ENCODE peak calls at places on chromosomes 2 and 18, in five cellular contexts. T is stimulated activated CD4-positive, alpha-beta T cell treated with anti-CD3 and anti-CD28 coated beads, TNF-alpha, amount 100 ng/mL, for 1 hour; Z is DMS 273 treated with DMSO at 0.1 percent for 48 hours; M is fibroblast of lung; K is activated gamma-delta T cell treated with Interleukin-2 at 50 U/mL for 16 hours. A is an unnamed sample.

GRCh38 chr2:16400127-16400623 is 265.5 kb downstream of the CYRIA start:
- DNase-seq in M (no peak), K (no peak), Z (no peak), T (no peak), A (peak)

GRCh38 chr2:99701503-99701902 is 211.7 kb upstream of the REV1 start:
- DNase-seq in T (no peak), K (no peak), Z (no peak), M (no peak), A (no peak)

GRCh38 chr2:4507706-4508105 is 804.3 kb downstream of the DCDC2C start:
- DNase-seq in T (no peak), Z (no peak), K (no peak), M (no peak), A (no peak)

GRCh38 chr2:30688956-30689401 is 118.3 kb downstream of the CAPN13 start:
- DNase-seq in T (no peak), Z (peak), K (no peak), M (no peak), A (no peak)

GRCh38 chr2:175373729-175374128 is 192.2 kb upstream of the ATP5MC3 start:
- DNase-seq in M (no peak), K (no peak), T (no peak), Z (no peak), A (no peak)

GRCh38 chr2:46195819-46196218 is 101.4 kb upstream of the EPAS1 start:
- DNase-seq in T (no peak), M (no peak), K (no peak), Z (no peak), A (no peak)

GRCh38 chr18:31992836-31993575 is 25.6 kb upstream of the RNF125 start:
- DNase-seq in Z (no peak), K (no peak), T (no peak), M (no peak), A (no peak)

GRCh38 chr2:228688007-228688645 is 506.6 kb upstream of the SPHKAP start:
- DNase-seq in T (no peak), M (peak), Z (no peak), K (no peak), A (no peak)

GRCh38 chr18:61770279-61770678 is 122.5 kb downstream of the RNF152 start:
- DNase-seq in K (no peak), T (no peak), Z (no peak), M (no peak), A (no peak)

A was measured in thyroid gland.